ENCODE peak calls at places on chromosomes 5 and 9, in ten cellular contexts. One of them, this sample, is unnamed.

GRCh38 chr5:122849746-122850145 is 4.3 kb downstream of the SNX24 start:
- DNase-seq in NT2/D1: no peak
- DNase-seq in T-cell: no peak
- DNase-seq in right lobe of liver: no peak
- DNase-seq in COR-L47: no peak
- DNase-seq in activated CD8-positive, alpha-beta T cell treated with anti-CD3 and anti-CD28 coated beads for 36 hours: no peak
- DNase-seq in DMS153: no peak
- DNase-seq in CD4-positive, CD25-positive, alpha-beta regulatory T cell: no peak
- DNase-seq in posterior cingulate gyrus: no peak
- DNase-seq in endothelial cell of umbilical vein: no peak
- DNase-seq in this sample: no peak

GRCh38 chr9:126637002-126637849 is 23.5 kb downstream of the LMX1B start:
- DNase-seq in NT2/D1: no peak
- DNase-seq in T-cell: no peak
- DNase-seq in right lobe of liver: no peak
- DNase-seq in COR-L47: no peak
- DNase-seq in activated CD8-positive, alpha-beta T cell treated with anti-CD3 and anti-CD28 coated beads for 36 hours: peak
- DNase-seq in DMS153: no peak
- DNase-seq in CD4-positive, CD25-positive, alpha-beta regulatory T cell: no peak
- DNase-seq in posterior cingulate gyrus: no peak
- DNase-seq in endothelial cell of umbilical vein: no peak
- DNase-seq in this sample: no peak

GRCh38 chr5:59357421-59357977 is 536.0 kb downstream of the PDE4D start:
- DNase-seq in NT2/D1: no peak
- DNase-seq in T-cell: no peak
- DNase-seq in right lobe of liver: no peak
- DNase-seq in COR-L47: no peak
- DNase-seq in activated CD8-positive, alpha-beta T cell treated with anti-CD3 and anti-CD28 coated beads for 36 hours: no peak
- DNase-seq in DMS153: no peak
- DNase-seq in CD4-positive, CD25-positive, alpha-beta regulatory T cell: no peak
- DNase-seq in posterior cingulate gyrus: no peak
- DNase-seq in endothelial cell of umbilical vein: no peak
- DNase-seq in this sample: no peak

GRCh38 chr5:132103969-132104391 is 30.4 kb downstream of the CSF2 start:
- DNase-seq in NT2/D1: no peak
- DNase-seq in T-cell: no peak
- DNase-seq in right lobe of liver: no peak
- DNase-seq in COR-L47: no peak
- DNase-seq in activated CD8-positive, alpha-beta T cell treated with anti-CD3 and anti-CD28 coated beads for 36 hours: peak
- DNase-seq in DMS153: no peak
- DNase-seq in CD4-positive, CD25-positive, alpha-beta regulatory T cell: no peak
- DNase-seq in posterior cingulate gyrus: no peak
- DNase-seq in endothelial cell of umbilical vein: peak
- DNase-seq in this sample: peak

GRCh38 chr9:21455320-21455719 is 15.1 kb downstream of the IFNA1 start:
- DNase-seq in NT2/D1: no peak
- DNase-seq in T-cell: no peak
- DNase-seq in right lobe of liver: no peak
- DNase-seq in COR-L47: peak
- DNase-seq in activated CD8-positive, alpha-beta T cell treated with anti-CD3 and anti-CD28 coated beads for 36 hours: peak
- DNase-seq in DMS153: peak
- DNase-seq in CD4-positive, CD25-positive, alpha-beta regulatory T cell: peak
- DNase-seq in posterior cingulate gyrus: no peak
- DNase-seq in endothelial cell of umbilical vein: peak
- DNase-seq in this sample: peak

GRCh38 chr5:112475747-112476435 is 56.8 kb upstream of the EPB41L4A start:
- DNase-seq in NT2/D1: no peak
- DNase-seq in T-cell: no peak
- DNase-seq in right lobe of liver: no peak
- DNase-seq in COR-L47: no peak
- DNase-seq in activated CD8-positive, alpha-beta T cell treated with anti-CD3 and anti-CD28 coated beads for 36 hours: no peak
- DNase-seq in DMS153: no peak
- DNase-seq in CD4-positive, CD25-positive, alpha-beta regulatory T cell: no peak
- DNase-seq in posterior cingulate gyrus: no peak
- DNase-seq in endothelial cell of umbilical vein: peak
- DNase-seq in this sample: no peak

GRCh38 chr5:79130781-79131180 is 19.2 kb downstream of the BHMT start:
- DNase-seq in NT2/D1: no peak
- DNase-seq in T-cell: no peak
- DNase-seq in right lobe of liver: no peak
- DNase-seq in COR-L47: no peak
- DNase-seq in activated CD8-positive, alpha-beta T cell treated with anti-CD3 and anti-CD28 coated beads for 36 hours: no peak
- DNase-seq in DMS153: no peak
- DNase-seq in CD4-positive, CD25-positive, alpha-beta regulatory T cell: no peak
- DNase-seq in posterior cingulate gyrus: no peak
- DNase-seq in endothelial cell of umbilical vein: no peak
- DNase-seq in this sample: no peak

GRCh38 chr5:160486573-160486972 is 64.9 kb downstream of the PTTG1 start:
- DNase-seq in NT2/D1: no peak
- DNase-seq in T-cell: no peak
- DNase-seq in right lobe of liver: no peak
- DNase-seq in COR-L47: no peak
- DNase-seq in activated CD8-positive, alpha-beta T cell treated with anti-CD3 and anti-CD28 coated beads for 36 hours: peak
- DNase-seq in DMS153: no peak
- DNase-seq in CD4-positive, CD25-positive, alpha-beta regulatory T cell: peak
- DNase-seq in posterior cingulate gyrus: no peak
- DNase-seq in endothelial cell of umbilical vein: no peak
- DNase-seq in this sample: no peak

GRCh38 chr9:132125944-132126720 is 35.7 kb upstream of the NTNG2 start:
- DNase-seq in NT2/D1: no peak
- DNase-seq in T-cell: no peak
- DNase-seq in right lobe of liver: no peak
- DNase-seq in COR-L47: no peak
- DNase-seq in activated CD8-positive, alpha-beta T cell treated with anti-CD3 and anti-CD28 coated beads for 36 hours: peak
- DNase-seq in DMS153: no peak
- DNase-seq in CD4-positive, CD25-positive, alpha-beta regulatory T cell: no peak
- DNase-seq in posterior cingulate gyrus: no peak
- DNase-seq in endothelial cell of umbilical vein: no peak
- DNase-seq in this sample: peak

GRCh38 chr9:73680831-73681230 is 529.2 kb downstream of the ANXA1 start:
- DNase-seq in NT2/D1: no peak
- DNase-seq in T-cell: no peak
- DNase-seq in right lobe of liver: no peak
- DNase-seq in COR-L47: no peak
- DNase-seq in activated CD8-positive, alpha-beta T cell treated with anti-CD3 and anti-CD28 coated beads for 36 hours: no peak
- DNase-seq in DMS153: peak
- DNase-seq in CD4-positive, CD25-positive, alpha-beta regulatory T cell: no peak
- DNase-seq in posterior cingulate gyrus: no peak
- DNase-seq in endothelial cell of umbilical vein: no peak
- DNase-seq in this sample: no peak

GRCh38 chr5:171474106-171474878 is 54.8 kb downstream of the FGF18 start:
- DNase-seq in NT2/D1: no peak
- DNase-seq in T-cell: no peak
- DNase-seq in right lobe of liver: no peak
- DNase-seq in COR-L47: no peak
- DNase-seq in activated CD8-positive, alpha-beta T cell treated with anti-CD3 and anti-CD28 coated beads for 36 hours: no peak
- DNase-seq in DMS153: no peak
- DNase-seq in CD4-positive, CD25-positive, alpha-beta regulatory T cell: no peak
- DNase-seq in posterior cingulate gyrus: no peak
- DNase-seq in endothelial cell of umbilical vein: no peak
- DNase-seq in this sample: no peak

GRCh38 chr9:86546712-86547111 is 192.5 kb upstream of the TUT7 start:
- DNase-seq in NT2/D1: no peak
- DNase-seq in T-cell: no peak
- DNase-seq in right lobe of liver: no peak
- DNase-seq in COR-L47: no peak
- DNase-seq in activated CD8-positive, alpha-beta T cell treated with anti-CD3 and anti-CD28 coated beads for 36 hours: no peak
- DNase-seq in DMS153: peak
- DNase-seq in CD4-positive, CD25-positive, alpha-beta regulatory T cell: no peak
- DNase-seq in posterior cingulate gyrus: no peak
- DNase-seq in endothelial cell of umbilical vein: no peak
- DNase-seq in this sample: no peak

GRCh38 chr9:116646661-116647514 is 40.2 kb upstream of the TRIM32 start:
- DNase-seq in NT2/D1: peak
- DNase-seq in T-cell: no peak
- DNase-seq in right lobe of liver: no peak
- DNase-seq in COR-L47: peak
- DNase-seq in activated CD8-positive, alpha-beta T cell treated with anti-CD3 and anti-CD28 coated beads for 36 hours: no peak
- DNase-seq in DMS153: no peak
- DNase-seq in CD4-positive, CD25-positive, alpha-beta regulatory T cell: no peak
- DNase-seq in posterior cingulate gyrus: no peak
- DNase-seq in endothelial cell of umbilical vein: peak
- DNase-seq in this sample: peak

GRCh38 chr9:92610470-92611420 is 59.2 kb downstream of the IPPK start:
- DNase-seq in NT2/D1: no peak
- DNase-seq in T-cell: no peak
- DNase-seq in right lobe of liver: no peak
- DNase-seq in COR-L47: no peak
- DNase-seq in activated CD8-positive, alpha-beta T cell treated with anti-CD3 and anti-CD28 coated beads for 36 hours: no peak
- DNase-seq in DMS153: no peak
- DNase-seq in CD4-positive, CD25-positive, alpha-beta regulatory T cell: no peak
- DNase-seq in posterior cingulate gyrus: no peak
- DNase-seq in endothelial cell of umbilical vein: no peak
- DNase-seq in this sample: no peak

GRCh38 chr9:27118916-27119315 is 9.9 kb downstream of the TEK start:
- DNase-seq in NT2/D1: no peak
- DNase-seq in T-cell: no peak
- DNase-seq in right lobe of liver: no peak
- DNase-seq in COR-L47: no peak
- DNase-seq in activated CD8-positive, alpha-beta T cell treated with anti-CD3 and anti-CD28 coated beads for 36 hours: no peak
- DNase-seq in DMS153: no peak
- DNase-seq in CD4-positive, CD25-positive, alpha-beta regulatory T cell: no peak
- DNase-seq in posterior cingulate gyrus: no peak
- DNase-seq in endothelial cell of umbilical vein: peak
- DNase-seq in this sample: no peak

GRCh38 chr5:143142596-143143435 is 260.7 kb downstream of the NR3C1 start:
- DNase-seq in NT2/D1: no peak
- DNase-seq in T-cell: no peak
- DNase-seq in right lobe of liver: peak
- DNase-seq in COR-L47: peak
- DNase-seq in activated CD8-positive, alpha-beta T cell treated with anti-CD3 and anti-CD28 coated beads for 36 hours: no peak
- DNase-seq in DMS153: peak
- DNase-seq in CD4-positive, CD25-positive, alpha-beta regulatory T cell: no peak
- DNase-seq in posterior cingulate gyrus: peak
- DNase-seq in endothelial cell of umbilical vein: no peak
- DNase-seq in this sample: peak

GRCh38 chr5:125129151-125129806 is 382.8 kb upstream of the ZNF608 start:
- DNase-seq in NT2/D1: no peak
- DNase-seq in T-cell: no peak
- DNase-seq in right lobe of liver: no peak
- DNase-seq in COR-L47: no peak
- DNase-seq in activated CD8-positive, alpha-beta T cell treated with anti-CD3 and anti-CD28 coated beads for 36 hours: no peak
- DNase-seq in DMS153: no peak
- DNase-seq in CD4-positive, CD25-positive, alpha-beta regulatory T cell: no peak
- DNase-seq in posterior cingulate gyrus: no peak
- DNase-seq in endothelial cell of umbilical vein: peak
- DNase-seq in this sample: no peak

GRCh38 chr5:63351164-63351563 is 611.1 kb downstream of the HTR1A start:
- DNase-seq in NT2/D1: no peak
- DNase-seq in T-cell: no peak
- DNase-seq in right lobe of liver: no peak
- DNase-seq in COR-L47: no peak
- DNase-seq in activated CD8-positive, alpha-beta T cell treated with anti-CD3 and anti-CD28 coated beads for 36 hours: no peak
- DNase-seq in DMS153: no peak
- DNase-seq in CD4-positive, CD25-positive, alpha-beta regulatory T cell: no peak
- DNase-seq in posterior cingulate gyrus: no peak
- DNase-seq in endothelial cell of umbilical vein: no peak
- DNase-seq in this sample: no peak

GRCh38 chr9:129464972-129465833 is 155.7 kb downstream of the C9orf50 start:
- DNase-seq in NT2/D1: no peak
- DNase-seq in T-cell: no peak
- DNase-seq in right lobe of liver: no peak
- DNase-seq in COR-L47: no peak
- DNase-seq in activated CD8-positive, alpha-beta T cell treated with anti-CD3 and anti-CD28 coated beads for 36 hours: no peak
- DNase-seq in DMS153: no peak
- DNase-seq in CD4-positive, CD25-positive, alpha-beta regulatory T cell: no peak
- DNase-seq in posterior cingulate gyrus: no peak
- DNase-seq in endothelial cell of umbilical vein: no peak
- DNase-seq in this sample: no peak

GRCh38 chr9:101165131-101165530 is 136.6 kb downstream of the PLPPR1 start:
- DNase-seq in NT2/D1: no peak
- DNase-seq in T-cell: no peak
- DNase-seq in right lobe of liver: no peak
- DNase-seq in COR-L47: no peak
- DNase-seq in activated CD8-positive, alpha-beta T cell treated with anti-CD3 and anti-CD28 coated beads for 36 hours: no peak
- DNase-seq in DMS153: no peak
- DNase-seq in CD4-positive, CD25-positive, alpha-beta regulatory T cell: no peak
- DNase-seq in posterior cingulate gyrus: no peak
- DNase-seq in endothelial cell of umbilical vein: no peak
- DNase-seq in this sample: no peak

GRCh38 chr9:121718063-121718462 is 66.6 kb downstream of the DAB2IP start:
- DNase-seq in NT2/D1: no peak
- DNase-seq in T-cell: no peak
- DNase-seq in right lobe of liver: no peak
- DNase-seq in COR-L47: no peak
- DNase-seq in activated CD8-positive, alpha-beta T cell treated with anti-CD3 and anti-CD28 coated beads for 36 hours: no peak
- DNase-seq in DMS153: no peak
- DNase-seq in CD4-positive, CD25-positive, alpha-beta regulatory T cell: no peak
- DNase-seq in posterior cingulate gyrus: peak
- DNase-seq in endothelial cell of umbilical vein: no peak
- DNase-seq in this sample: peak

GRCh38 chr9:122860319-122861142 is 32.1 kb upstream of the PDCL start:
- DNase-seq in NT2/D1: no peak
- DNase-seq in T-cell: no peak
- DNase-seq in right lobe of liver: no peak
- DNase-seq in COR-L47: no peak
- DNase-seq in activated CD8-positive, alpha-beta T cell treated with anti-CD3 and anti-CD28 coated beads for 36 hours: no peak
- DNase-seq in DMS153: no peak
- DNase-seq in CD4-positive, CD25-positive, alpha-beta regulatory T cell: no peak
- DNase-seq in posterior cingulate gyrus: no peak
- DNase-seq in endothelial cell of umbilical vein: no peak
- DNase-seq in this sample: no peak

GRCh38 chr5:123785160-123786001 is 273.4 kb downstream of the CSNK1G3 start:
- DNase-seq in NT2/D1: no peak
- DNase-seq in T-cell: no peak
- DNase-seq in right lobe of liver: no peak
- DNase-seq in COR-L47: peak
- DNase-seq in activated CD8-positive, alpha-beta T cell treated with anti-CD3 and anti-CD28 coated beads for 36 hours: no peak
- DNase-seq in DMS153: peak
- DNase-seq in CD4-positive, CD25-positive, alpha-beta regulatory T cell: no peak
- DNase-seq in posterior cingulate gyrus: no peak
- DNase-seq in endothelial cell of umbilical vein: peak
- DNase-seq in this sample: no peak

GRCh38 chr5:68196876-68197275 is 18.7 kb upstream of the PIK3R1 start:
- DNase-seq in NT2/D1: no peak
- DNase-seq in T-cell: no peak
- DNase-seq in right lobe of liver: no peak
- DNase-seq in COR-L47: no peak
- DNase-seq in activated CD8-positive, alpha-beta T cell treated with anti-CD3 and anti-CD28 coated beads for 36 hours: no peak
- DNase-seq in DMS153: no peak
- DNase-seq in CD4-positive, CD25-positive, alpha-beta regulatory T cell: no peak
- DNase-seq in posterior cingulate gyrus: no peak
- DNase-seq in endothelial cell of umbilical vein: no peak
- DNase-seq in this sample: no peak

GRCh38 chr5:152092580-152092979 is 167.9 kb upstream of the GLRA1 start:
- DNase-seq in NT2/D1: no peak
- DNase-seq in T-cell: no peak
- DNase-seq in right lobe of liver: no peak
- DNase-seq in COR-L47: no peak
- DNase-seq in activated CD8-positive, alpha-beta T cell treated with anti-CD3 and anti-CD28 coated beads for 36 hours: no peak
- DNase-seq in DMS153: no peak
- DNase-seq in CD4-positive, CD25-positive, alpha-beta regulatory T cell: no peak
- DNase-seq in posterior cingulate gyrus: no peak
- DNase-seq in endothelial cell of umbilical vein: no peak
- DNase-seq in this sample: no peak